ENCODE peak calls at places on chromosome 5, in five cellular contexts. T is fibroblast of lung, N is epithelial cell of esophagus, S is ovary, Y is AG10803. D is an unnamed sample.
A peak's percentile ranks its signal among the peaks of the same experiment; 100 is the strongest.

GRCh38 chr5:179224741-179225140 is 120.5 kb downstream of the ADAMTS2 start:
- DNase-seq in T (no peak), N (no peak), S (no peak), Y (no peak), D (no peak)

GRCh38 chr5:162068412-162068811 is 839 bp downstream of the GABRG2 start:
- DNase-seq in T (peak; percentile 1), N (peak; percentile 60), S (no peak), Y (no peak), D (no peak)

GRCh38 chr5:86679529-86679928 is 61.8 kb downstream of the COX7C start:
- DNase-seq in T (peak; percentile 93), N (peak; percentile 59), S (no peak), Y (peak; percentile 67), D (peak; percentile 7)

GRCh38 chr5:151925396-151925750 is 722 bp upstream of the GLRA1 start:
- DNase-seq in T (no peak), N (no peak), S (no peak), Y (no peak), D (no peak)

GRCh38 chr5:109410389-109411174 is 808 bp upstream of the PJA2 start:
- DNase-seq in T (peak; percentile 71), N (peak; percentile 62), S (peak; percentile 83), Y (peak; percentile 80), D (peak; percentile 13)

GRCh38 chr5:40223884-40224402 is 455.8 kb upstream of the PTGER4 start:
- DNase-seq in T (peak; percentile 94), N (peak; percentile 77), S (no peak), Y (peak; percentile 85), D (peak; percentile 16)

GRCh38 chr5:93580387-93581100 is 475 bp downstream of the NR2F1-AS1 start:
- DNase-seq in T (peak; percentile 66), N (peak; percentile 31), S (peak; percentile 57), Y (peak; percentile 41), D (no peak)

GRCh38 chr5:78526049-78526525 is 122.5 kb downstream of the LHFPL2 start:
- DNase-seq in T (peak; percentile 90), N (peak; percentile 97), S (no peak), Y (peak; percentile 85), D (peak; percentile 30)

GRCh38 chr5:138686668-138687067 is 66.6 kb upstream of the CTNNA1 start:
- DNase-seq in T (peak; percentile 40), N (peak; percentile 69), S (no peak), Y (no peak), D (no peak)

GRCh38 chr5:73256462-73257260 is 83.7 kb downstream of the TMEM174 start:
- DNase-seq in T (peak; percentile 41), N (peak; percentile 95), S (no peak), Y (no peak), D (no peak)

GRCh38 chr5:139091439-139092156 is 106.6 kb downstream of the SIL1 start:
- DNase-seq in T (no peak), N (no peak), S (peak; percentile 49), Y (peak; percentile 27), D (no peak)

GRCh38 chr5:132225165-132226032 is 2.3 kb downstream of the P4HA2 start:
- DNase-seq in T (peak; percentile 85), N (peak; percentile 94), S (peak; percentile 50), Y (peak; percentile 89), D (no peak)

GRCh38 chr5:96661101-96661840 is 905 bp upstream of the CAST start:
- DNase-seq in T (peak; percentile 55), N (peak; percentile 50), S (peak; percentile 23), Y (peak; percentile 63), D (peak; percentile 59)

GRCh38 chr5:116271432-116271831 is 186.6 kb downstream of the COMMD10 start:
- DNase-seq in T (peak; percentile 97), N (peak; percentile 3), S (no peak), Y (peak; percentile 43), D (no peak)

GRCh38 chr5:178271726-178272479 is 39.3 kb upstream of the PHYKPL start:
- DNase-seq in T (no peak), N (no peak), S (no peak), Y (no peak), D (no peak)

GRCh38 chr5:150236981-150237754 is 47.3 kb downstream of the SLC6A7 start:
- DNase-seq in T (no peak), N (no peak), S (no peak), Y (no peak), D (no peak)

GRCh38 chr5:149320791-149321330 is 24.4 kb upstream of the GRPEL2 start:
- DNase-seq in T (peak; percentile 94), N (peak; percentile 93), S (peak; percentile 82), Y (peak; percentile 95), D (no peak)

GRCh38 chr5:14593326-14594036 is 11.9 kb downstream of the OTULINL start:
- DNase-seq in T (peak; percentile 62), N (no peak), S (no peak), Y (peak; percentile 26), D (no peak)

GRCh38 chr5:138653502-138653901 is 78.3 kb upstream of the HSPA9 start:
- DNase-seq in T (no peak), N (peak; percentile 66), S (no peak), Y (no peak), D (no peak)

GRCh38 chr5:53425598-53426516 is 54.6 kb upstream of the FST start:
- DNase-seq in T (peak; percentile 39), N (no peak), S (no peak), Y (peak; percentile 43), D (no peak)
- TF ChIP-seq CTCF in T (no peak), N (no peak), S (no peak), Y (no peak), D (peak; percentile 34)

DNA sequence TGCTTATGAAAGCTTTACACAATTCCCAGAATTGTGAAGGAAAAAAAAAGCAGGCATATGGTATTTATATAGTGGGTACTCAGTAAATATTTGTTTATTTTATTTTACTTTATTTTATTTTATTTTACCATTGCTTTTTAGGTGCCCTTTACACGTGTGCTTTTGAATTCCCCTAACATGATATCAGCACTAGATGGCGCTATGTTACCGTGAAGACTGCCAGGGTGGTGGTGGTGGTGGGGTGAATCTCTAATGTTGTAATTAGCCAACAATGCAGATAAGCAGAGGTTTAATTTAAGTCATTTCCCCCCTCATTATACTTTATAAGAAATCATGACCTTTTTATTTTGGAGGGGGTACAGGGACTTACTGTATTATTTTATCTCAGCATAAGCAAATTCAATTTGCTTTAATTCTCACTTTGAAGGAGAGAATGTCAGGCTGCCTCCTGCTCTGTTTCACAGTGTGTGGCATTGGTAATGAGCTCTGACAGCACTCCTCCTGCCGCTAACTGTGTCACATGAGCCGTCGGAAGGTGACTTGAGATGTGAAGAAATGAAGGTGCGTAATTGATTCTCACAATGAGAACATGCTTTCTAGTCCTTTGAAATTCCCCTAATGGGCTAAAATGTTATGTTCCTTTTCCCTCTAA is 165.6 kb downstream of the YTHDC2 start:
- DNase-seq in T (peak; percentile 19), N (peak; percentile 65), S (no peak), Y (peak; percentile 34), D (peak; percentile 24)
- TF ChIP-seq CTCF in T (peak; percentile 73), N (peak; percentile 79), S (peak; percentile 14), Y (peak; percentile 82), D (peak; percentile 81)

GRCh38 chr5:141604318-141604717 is 14.5 kb downstream of the DIAPH1 start:
- DNase-seq in T (peak; percentile 90), N (peak; percentile 97), S (peak; percentile 57), Y (peak; percentile 96), D (no peak)

GRCh38 chr5:141603912-141604311 is 14.9 kb downstream of the DIAPH1 start:
- DNase-seq in T (no peak), N (no peak), S (no peak), Y (no peak), D (no peak)

GRCh38 chr5:141608557-141608956 is 10.2 kb downstream of the DIAPH1 start:
- DNase-seq in T (no peak), N (no peak), S (no peak), Y (no peak), D (no peak)

GRCh38 chr5:141608046-141608445 is 10.8 kb downstream of the DIAPH1 start:
- DNase-seq in T (no peak), N (no peak), S (no peak), Y (no peak), D (no peak)

GRCh38 chr5:141605523-141606277 is 13.1 kb downstream of the DIAPH1 start:
- DNase-seq in T (no peak), N (peak; percentile 24), S (no peak), Y (peak; percentile 53), D (peak; percentile 55)
- TF ChIP-seq CTCF in T (no peak), N (no peak), S (no peak), Y (no peak), D (no peak)

GRCh38 chr5:2895196-2895595 is 143.7 kb upstream of the IRX2 start:
- DNase-seq in T (no peak), N (no peak), S (no peak), Y (no peak), D (no peak)
- TF ChIP-seq CTCF in T (no peak), N (no peak), S (no peak), Y (no peak), D (no peak)

DNA sequence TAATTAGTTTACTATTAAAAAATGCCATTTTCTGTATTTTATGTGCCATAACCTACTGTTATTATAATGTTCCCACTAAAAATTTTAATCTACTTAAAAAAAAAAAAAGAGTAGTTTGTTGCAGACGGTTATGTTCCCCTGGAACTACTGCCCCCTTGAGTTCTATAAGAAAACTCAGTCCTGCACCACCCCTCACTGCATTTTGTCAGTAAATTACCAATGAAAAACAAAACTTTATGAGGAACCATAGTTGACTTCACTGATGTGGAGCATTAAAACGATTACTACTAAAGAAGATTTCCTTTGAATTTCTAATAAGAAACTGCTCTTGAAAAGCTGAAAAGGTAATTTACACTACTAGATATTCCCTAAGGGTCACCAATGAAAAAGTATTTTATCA is 288.7 kb downstream of the FBXL17 start:
- DNase-seq in T (peak; percentile 32), N (peak; percentile 10), S (no peak), Y (peak; percentile 47), D (peak; percentile 11)
- TF ChIP-seq CTCF in T (peak; percentile 65), N (peak; percentile 42), S (no peak), Y (peak; percentile 72), D (no peak)

DNA sequence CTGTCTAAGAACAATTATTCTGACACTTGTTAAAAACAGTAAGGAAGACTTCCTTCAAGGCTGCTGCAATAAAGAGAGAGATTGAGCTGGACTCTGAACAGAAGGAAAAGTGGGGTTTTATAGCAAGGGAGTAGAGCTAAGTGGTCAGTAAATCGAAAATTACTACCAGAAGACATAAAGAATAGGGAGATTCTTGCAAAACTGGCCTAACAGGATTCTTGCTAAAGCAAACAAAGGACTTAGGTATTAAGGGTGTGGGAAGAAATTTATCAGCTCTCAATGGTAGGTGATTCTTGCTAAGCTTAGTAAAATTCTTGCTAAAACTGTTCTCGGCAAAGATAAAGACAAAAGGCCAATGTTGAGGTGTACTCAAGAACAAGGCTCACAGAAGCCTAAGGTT is 300.5 kb downstream of the SLCO4C1 start:
- DNase-seq in T (no peak), N (peak; percentile 77), S (no peak), Y (no peak), D (no peak)
- TF ChIP-seq CTCF in T (no peak), N (no peak), S (no peak), Y (no peak), D (no peak)

DNA sequence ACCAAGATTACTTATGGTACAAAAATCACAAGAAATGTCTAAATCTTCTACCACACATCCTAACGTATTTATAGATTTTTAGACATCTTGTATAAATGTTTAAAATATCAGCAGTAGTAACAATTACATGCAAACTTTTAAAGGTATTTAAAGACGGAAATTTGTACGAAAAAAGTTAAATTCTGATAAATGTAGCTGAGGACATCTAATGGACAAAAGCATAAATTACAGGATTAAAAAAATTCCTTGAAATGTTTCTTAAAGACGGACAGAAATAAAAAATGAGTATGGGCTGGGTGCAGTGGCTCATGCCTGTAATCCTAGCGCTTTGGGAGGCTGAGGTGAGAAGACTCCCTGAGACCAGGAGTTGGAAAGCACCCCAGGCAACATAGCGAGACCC is 15.8 kb downstream of the ERCC8 start:
- DNase-seq in T (peak; percentile 2), N (peak; percentile 6), S (no peak), Y (no peak), D (no peak)
- TF ChIP-seq CTCF in T (peak; percentile 24), N (no peak), S (no peak), Y (peak; percentile 28), D (peak; percentile 33)